ENCODE peak calls at places on chromosomes 4 and X, in seven cellular contexts. K is DND-41, L is HS-5, F is PC-3, B is NCI-H748 treated with DMSO at 0.1 percent for 48 hours, Z is hepatocyte, T is A172. Q is an unnamed sample.

GRCh38 chrX:143580266-143580665 is 55.6 kb downstream of the SLITRK4 start:
- DNase-seq in K (no peak), L (no peak), F (peak; percentile 47), B (no peak), Z (peak; percentile 29), T (no peak), Q (no peak)

GRCh38 chrX:69232945-69233344 is 67.7 kb upstream of the PJA1 start:
- DNase-seq in K (no peak), L (no peak), F (no peak), B (peak; percentile 30), Z (no peak), T (no peak), Q (no peak)

GRCh38 chr4:66160606-66161005 is 490.3 kb upstream of the EPHA5 start:
- DNase-seq in K (no peak), L (peak; percentile 16), F (peak; percentile 26), B (no peak), Z (no peak), T (peak; percentile 5), Q (no peak)

GRCh38 chr4:10161146-10161545 is 44.5 kb upstream of the WDR1 start:
- DNase-seq in K (no peak), L (no peak), F (no peak), B (no peak), Z (no peak), T (no peak), Q (no peak)

GRCh38 chrX:71214604-71215334 is 8.3 kb upstream of the GJB1 start:
- DNase-seq in K (no peak), L (no peak), F (no peak), B (no peak), Z (peak; percentile 61), T (no peak), Q (no peak)

GRCh38 chrX:133414399-133415275 is 652 bp downstream of the GPC4 start:
- DNase-seq in K (peak; percentile 23), L (no peak), F (peak; percentile 17), B (no peak), Z (peak; percentile 31), T (no peak), Q (no peak)

GRCh38 chr4:61555789-61556188 is 355.7 kb downstream of the ADGRL3 start:
- DNase-seq in K (no peak), L (no peak), F (peak; percentile 71), B (no peak), Z (peak; percentile 68), T (peak; percentile 89), Q (no peak)

GRCh38 chrX:126165721-126166401 is at the start of gene DCAF12L2:
- DNase-seq in K (no peak), L (no peak), F (no peak), B (peak; percentile 5), Z (peak; percentile 23), T (no peak), Q (no peak)

GRCh38 chrX:139448996-139449395 is 81.5 kb upstream of the F9 start:
- DNase-seq in K (no peak), L (no peak), F (peak; percentile 12), B (no peak), Z (no peak), T (no peak), Q (no peak)

GRCh38 chr4:140790765-140791164 is 34.6 kb upstream of the TBC1D9 start:
- DNase-seq in K (no peak), L (no peak), F (peak; percentile 62), B (no peak), Z (no peak), T (peak; percentile 10), Q (no peak)

GRCh38 chr4:128565565-128566186 is 243.8 kb upstream of the JADE1 start:
- DNase-seq in K (peak; percentile 39), L (no peak), F (peak; percentile 46), B (peak; percentile 6), Z (peak; percentile 67), T (peak; percentile 49), Q (peak; percentile 11)

GRCh38 chr4:3836041-3836801 is 70.0 kb downstream of the ADRA2C start:
- DNase-seq in K (no peak), L (no peak), F (no peak), B (no peak), Z (no peak), T (no peak), Q (peak; percentile 10)

GRCh38 chr4:118716304-118716703 is 31.1 kb downstream of the METTL14 start:
- DNase-seq in K (no peak), L (no peak), F (no peak), B (no peak), Z (no peak), T (no peak), Q (no peak)

Q was measured in Jurkat, Clone E6-1.